ENCODE peak calls at places on chromosomes 1 and 21, in seven cellular contexts. P, F, V, A, I, C and Z are unnamed samples.

GRCh38 chr1:184022651-184023050 is 14.9 kb downstream of the COLGALT2 start:
- DNase-seq in P (no peak), F (no peak), V (no peak), A (peak), I (no peak), C (no peak), Z (no peak)

GRCh38 chr1:207414606-207415108 is 39.5 kb upstream of the CR2 start:
- DNase-seq in P (no peak), F (no peak), V (no peak), A (no peak), I (no peak), C (no peak), Z (no peak)

GRCh38 chr1:102837551-102837950 is 270.8 kb downstream of the COL11A1 start:
- DNase-seq in P (no peak), F (no peak), V (no peak), A (no peak), I (no peak), C (no peak), Z (no peak)

GRCh38 chr1:4830756-4831155 is 176.3 kb downstream of the AJAP1 start:
- DNase-seq in P (no peak), F (no peak), V (no peak), A (peak), I (no peak), C (no peak), Z (no peak)

GRCh38 chr1:25361901-25362300 is 23.8 kb downstream of the TMEM50A start:
- DNase-seq in P (no peak), F (no peak), V (no peak), A (no peak), I (no peak), C (no peak), Z (no peak)

GRCh38 chr1:11207898-11208611 is 18.9 kb downstream of the ANGPTL7 start:
- DNase-seq in P (no peak), F (no peak), V (no peak), A (peak), I (no peak), C (no peak), Z (no peak)

GRCh38 chr21:14685568-14685967 is 139.5 kb upstream of the SAMSN1 start:
- DNase-seq in P (no peak), F (no peak), V (no peak), A (no peak), I (no peak), C (no peak), Z (no peak)

GRCh38 chr1:82260051-82260450 is 459.3 kb downstream of the ADGRL2 start:
- DNase-seq in P (no peak), F (no peak), V (no peak), A (no peak), I (no peak), C (no peak), Z (no peak)

GRCh38 chr1:68442822-68443556 is 6.8 kb downstream of the RPE65 start:
- DNase-seq in P (no peak), F (peak), V (peak), A (no peak), I (peak), C (peak), Z (peak)

GRCh38 chr1:161307230-161307768 is 2.5 kb downstream of the MPZ start:
- DNase-seq in P (no peak), F (no peak), V (no peak), A (no peak), I (no peak), C (peak), Z (no peak)

GRCh38 chr1:230634384-230634783 is 7.9 kb upstream of the COG2 start:
- DNase-seq in P (no peak), F (no peak), V (no peak), A (no peak), I (no peak), C (no peak), Z (no peak)

GRCh38 chr1:230631477-230631876 is 10.8 kb upstream of the COG2 start:
- DNase-seq in P (no peak), F (no peak), V (no peak), A (no peak), I (no peak), C (no peak), Z (no peak)

GRCh38 chr1:230632273-230632873 is 9.9 kb upstream of the COG2 start:
- DNase-seq in P (no peak), F (no peak), V (peak), A (no peak), I (peak), C (peak), Z (peak)

GRCh38 chr1:230636575-230637163 is 5.6 kb upstream of the COG2 start:
- DNase-seq in P (no peak), F (no peak), V (no peak), A (no peak), I (no peak), C (no peak), Z (no peak)

DNA sequence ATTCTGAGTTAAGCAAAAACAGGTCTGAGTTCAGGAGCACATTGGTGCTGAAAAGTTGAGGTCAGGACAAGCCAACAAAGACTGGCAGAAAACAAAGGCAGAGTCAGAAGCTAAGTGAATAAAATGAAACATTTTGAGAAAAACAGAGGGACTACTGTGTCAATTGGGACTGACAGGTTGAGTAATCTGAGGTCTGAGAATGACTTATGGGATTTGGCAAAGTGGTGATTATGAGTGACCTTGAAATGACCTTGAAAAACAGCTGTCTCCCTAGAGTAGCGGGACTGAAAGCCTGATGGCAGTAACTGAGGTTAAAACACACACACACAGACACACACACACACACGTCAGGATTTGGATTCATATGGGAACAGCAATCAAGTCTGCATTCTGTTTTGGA is 8.8 kb upstream of the COG2 start:
- DNase-seq in P (no peak), F (no peak), V (no peak), A (no peak), I (no peak), C (no peak), Z (no peak)
- TF ChIP-seq CTCF in P (no peak), F (no peak), V (no peak), A (no peak), I (no peak), C (no peak), Z (no peak)

GRCh38 chr21:42255825-42256224 is 36.9 kb downstream of the ABCG1 start:
- DNase-seq in P (no peak), F (no peak), V (no peak), A (no peak), I (no peak), C (no peak), Z (no peak)
- TF ChIP-seq CTCF in P (no peak), F (no peak), V (no peak), A (no peak), I (no peak), C (no peak), Z (no peak)

GRCh38 chr21:43270800-43271261 is 102.0 kb downstream of the CRYAA start:
- DNase-seq in P (no peak), F (no peak), V (no peak), A (no peak), I (no peak), C (no peak), Z (no peak)

GRCh38 chr21:43269981-43270670 is 101.3 kb downstream of the CRYAA start:
- DNase-seq in P (no peak), F (no peak), V (no peak), A (no peak), I (no peak), C (no peak), Z (no peak)

GRCh38 chr21:43268086-43268803 is 99.4 kb downstream of the CRYAA start:
- DNase-seq in P (no peak), F (no peak), V (no peak), A (no peak), I (no peak), C (no peak), Z (no peak)

GRCh38 chr21:43268804-43269186 is 100.0 kb downstream of the CRYAA start:
- DNase-seq in P (no peak), F (no peak), V (no peak), A (no peak), I (no peak), C (no peak), Z (no peak)

GRCh38 chr21:43269461-43269860 is 100.7 kb downstream of the CRYAA start:
- DNase-seq in P (no peak), F (no peak), V (peak), A (no peak), I (no peak), C (no peak), Z (peak)
- TF ChIP-seq CTCF in P (peak), F (peak), V (no peak), A (no peak), I (peak), C (no peak), Z (no peak)

DNA sequence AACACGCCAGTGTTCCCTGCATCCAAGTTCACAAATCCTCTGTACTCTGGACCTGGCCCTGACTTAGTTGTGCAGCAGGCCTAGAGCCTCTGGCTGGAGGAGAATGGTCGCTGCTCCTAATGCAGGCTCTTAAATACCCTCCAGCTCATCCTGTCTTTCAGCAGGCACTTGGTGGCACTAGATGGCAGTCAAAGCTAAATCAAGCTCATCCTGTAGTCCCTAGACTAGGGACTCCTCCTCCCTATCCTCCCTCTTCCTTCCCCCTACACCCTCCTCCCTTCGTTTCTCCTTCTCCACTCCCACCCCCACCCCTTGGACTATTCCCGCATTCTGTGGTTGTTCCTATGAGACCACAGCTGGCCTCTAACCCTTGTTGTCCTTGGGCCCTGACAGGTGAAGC is 41.5 kb upstream of the MTR start:
- DNase-seq in P (no peak), F (no peak), V (peak), A (no peak), I (peak), C (peak), Z (peak)
- TF ChIP-seq CTCF in P (peak), F (peak), V (peak), A (no peak), I (no peak), C (peak), Z (no peak)

GRCh38 chr1:226868726-226869125 is 1.7 kb upstream of the PSEN2 start:
- DNase-seq in P (no peak), F (no peak), V (no peak), A (no peak), I (no peak), C (no peak), Z (no peak)

GRCh38 chr1:226871047-226871365 is 590 bp downstream of the PSEN2 start:
- DNase-seq in P (no peak), F (no peak), V (no peak), A (no peak), I (no peak), C (no peak), Z (no peak)

GRCh38 chr1:226871636-226872327 is 1.4 kb downstream of the PSEN2 start:
- DNase-seq in P (no peak), F (no peak), V (no peak), A (no peak), I (no peak), C (no peak), Z (no peak)

GRCh38 chr1:226870026-226870322 is 442 bp upstream of the PSEN2 start:
- DNase-seq in P (no peak), F (no peak), V (no peak), A (no peak), I (no peak), C (no peak), Z (no peak)

DNA sequence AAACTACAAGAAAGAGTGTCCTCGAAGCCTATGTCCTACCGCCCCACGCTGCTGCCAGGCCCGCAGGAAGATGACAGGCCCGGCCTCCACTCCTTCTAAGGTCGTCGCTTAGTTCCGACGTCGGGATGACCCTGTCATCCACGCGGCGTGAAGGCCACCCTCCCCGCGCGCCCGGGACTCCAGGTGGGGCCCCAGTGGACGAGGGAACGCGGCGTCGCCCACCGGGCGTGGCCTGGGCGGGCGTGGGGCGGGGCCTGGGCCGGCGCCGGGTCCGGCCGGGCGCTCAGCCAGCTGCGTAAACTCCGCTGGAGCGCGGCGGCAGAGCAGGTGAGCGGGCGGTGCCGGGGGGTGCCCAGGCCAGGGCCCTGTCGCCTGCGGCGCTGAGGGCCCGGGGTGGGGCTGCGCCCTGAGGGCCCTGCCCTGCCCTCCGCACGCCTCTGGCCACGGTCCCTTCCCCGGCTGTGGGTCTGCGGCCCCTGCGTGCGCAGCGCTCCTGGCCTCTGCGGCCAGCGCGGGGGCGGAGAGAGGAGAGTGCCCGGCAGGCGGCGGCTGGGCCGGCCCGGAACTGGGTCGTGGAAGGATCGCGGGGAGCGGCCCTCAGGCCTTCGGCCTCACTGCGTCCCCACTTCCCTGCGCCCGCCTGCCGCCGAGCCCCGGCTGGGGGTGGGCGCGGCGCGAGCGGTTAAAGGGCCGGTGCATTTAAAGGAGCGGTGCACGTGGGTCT is at the start of gene PSEN2:
- DNase-seq in P (peak), F (no peak), V (peak), A (peak), I (peak), C (peak), Z (peak)
- TF ChIP-seq CTCF in P (peak), F (peak), V (peak), A (peak), I (peak), C (no peak), Z (no peak)

GRCh38 chr1:227942021-227942715 is 5.6 kb downstream of the WNT9A start:
- DNase-seq in P (no peak), F (no peak), V (no peak), A (no peak), I (peak), C (no peak), Z (peak)
- TF ChIP-seq CTCF in P (no peak), F (no peak), V (no peak), A (no peak), I (no peak), C (no peak), Z (no peak)

GRCh38 chr1:39129514-39129913 is 75.0 kb upstream of the MACF1 start:
- DNase-seq in P (no peak), F (no peak), V (peak), A (no peak), I (no peak), C (peak), Z (no peak)
- TF ChIP-seq CTCF in P (peak), F (peak), V (no peak), A (no peak), I (peak), C (peak), Z (no peak)

GRCh38 chr21:35436899-35437298 is 387.8 kb upstream of the RUNX1 start:
- DNase-seq in P (no peak), F (no peak), V (no peak), A (no peak), I (no peak), C (no peak), Z (no peak)
- TF ChIP-seq CTCF in P (no peak), F (no peak), V (no peak), A (no peak), I (no peak), C (no peak), Z (peak)

GRCh38 chr1:7185721-7186120 is 400.5 kb downstream of the CAMTA1 start:
- DNase-seq in P (no peak), F (no peak), V (no peak), A (peak), I (no peak), C (no peak), Z (no peak)

GRCh38 chr1:7190261-7190660 is 405.0 kb downstream of the CAMTA1 start:
- DNase-seq in P (no peak), F (no peak), V (no peak), A (no peak), I (no peak), C (no peak), Z (no peak)

GRCh38 chr1:7187121-7187510 is 401.9 kb downstream of the CAMTA1 start:
- DNase-seq in P (no peak), F (no peak), V (no peak), A (no peak), I (no peak), C (no peak), Z (no peak)

GRCh38 chr1:7192453-7192852 is 407.2 kb downstream of the CAMTA1 start:
- DNase-seq in P (no peak), F (no peak), V (no peak), A (no peak), I (no peak), C (no peak), Z (no peak)

GRCh38 chr1:7186382-7187120 is 401.3 kb downstream of the CAMTA1 start:
- DNase-seq in P (no peak), F (no peak), V (peak), A (no peak), I (no peak), C (no peak), Z (no peak)
- TF ChIP-seq CTCF in P (no peak), F (no peak), V (no peak), A (no peak), I (no peak), C (no peak), Z (no peak)